ENCODE peak calls at places on chromosomes 4 and X, in five cellular contexts. K is A549, J is lower leg skin, I is uterus, G is body of pancreas. R is an unnamed sample.

GRCh38 chr4:161803171-161803570 is 360.6 kb downstream of the FSTL5 start:
- DNase-seq in K (no peak), J (no peak), I (no peak), G (no peak), R (no peak)

GRCh38 chr4:167219090-167219489 is 15.2 kb downstream of the SPOCK3 start:
- DNase-seq in K (no peak), J (no peak), I (no peak), G (no peak), R (no peak)

GRCh38 chr4:25290490-25291067 is 22.0 kb upstream of the ZCCHC4 start:
- DNase-seq in K (no peak), J (no peak), I (no peak), G (no peak), R (no peak)

GRCh38 chr4:38609614-38610013 is 54.4 kb upstream of the KLF3 start:
- DNase-seq in K (no peak), J (no peak), I (no peak), G (no peak), R (no peak)

GRCh38 chrX:25020391-25021131 is 4.8 kb upstream of the ARX start:
- DNase-seq in K (peak), J (no peak), I (no peak), G (no peak), R (no peak)

GRCh38 chrX:53223955-53224859 is 800 bp downstream of the KDM5C start:
- DNase-seq in K (peak), J (peak), I (peak), G (no peak), R (peak)

GRCh38 chrX:17242470-17242869 is 132.5 kb upstream of the NHS start:
- DNase-seq in K (no peak), J (no peak), I (no peak), G (peak), R (peak)

GRCh38 chrX:135477576-135477975 is 42.9 kb upstream of the INTS6L start:
- DNase-seq in K (peak), J (no peak), I (no peak), G (peak), R (peak)

GRCh38 chrX:120790118-120790517 is 85.5 kb downstream of the CT47B1 start:
- DNase-seq in K (peak), J (no peak), I (peak), G (peak), R (no peak)

GRCh38 chr4:158163941-158164665 is 8.7 kb downstream of the GASK1B start:
- DNase-seq in K (no peak), J (no peak), I (no peak), G (no peak), R (no peak)

GRCh38 chrX:154002215-154002719 is 17.4 kb downstream of the IRAK1 start:
- DNase-seq in K (no peak), J (no peak), I (no peak), G (peak), R (no peak)

GRCh38 chr4:181647396-181648107 is 595.6 kb upstream of the TENM3 start:
- DNase-seq in K (no peak), J (no peak), I (no peak), G (no peak), R (no peak)

GRCh38 chrX:153744210-153745066 is 19.6 kb upstream of the PLXNB3 start:
- DNase-seq in K (no peak), J (peak), I (peak), G (no peak), R (no peak)

GRCh38 chr4:45155081-45155777 is 428.9 kb upstream of the GNPDA2 start:
- DNase-seq in K (no peak), J (no peak), I (no peak), G (no peak), R (no peak)

GRCh38 chr4:69936566-69936965 is 5.7 kb downstream of the CSN1S1 start:
- DNase-seq in K (no peak), J (no peak), I (no peak), G (no peak), R (no peak)

GRCh38 chr4:189001971-189002450 is 862.8 kb downstream of the TRIML1 start:
- DNase-seq in K (no peak), J (no peak), I (no peak), G (no peak), R (no peak)

GRCh38 chr4:86838141-86838540 is 11.0 kb downstream of the SLC10A6 start:
- DNase-seq in K (no peak), J (no peak), I (no peak), G (no peak), R (no peak)

GRCh38 chr4:26758899-26759298 is 101.7 kb upstream of the STIM2 start:
- DNase-seq in K (no peak), J (no peak), I (no peak), G (no peak), R (no peak)

GRCh38 chrX:103367502-103367901 is 8.8 kb upstream of the BEX3 start:
- DNase-seq in K (no peak), J (no peak), I (no peak), G (no peak), R (no peak)

GRCh38 chr4:145177511-145177905 is 2.9 kb downstream of the OTUD4 start:
- DNase-seq in K (no peak), J (no peak), I (peak), G (no peak), R (no peak)

GRCh38 chrX:56281789-56282188 is 49.6 kb downstream of the KLF8 start:
- DNase-seq in K (peak), J (no peak), I (no peak), G (no peak), R (no peak)

GRCh38 chr4:129254526-129254925 is 158.6 kb downstream of the C4orf33 start:
- DNase-seq in K (no peak), J (no peak), I (no peak), G (no peak), R (no peak)

GRCh38 chr4:16450724-16451123 is 224.5 kb upstream of the TAPT1 start:
- DNase-seq in K (no peak), J (no peak), I (no peak), G (no peak), R (no peak)
- TF ChIP-seq CTCF in K (no peak), J (no peak), I (no peak), G (no peak), R (no peak)

GRCh38 chr4:2537011-2537830 is 774 bp downstream of the FAM193A start:
- DNase-seq in K (no peak), J (peak), I (peak), G (peak), R (peak)
- TF ChIP-seq POLR2A in K (no peak), J (no peak), I (peak), G (no peak), R (peak)

GRCh38 chr4:169723207-169723606 is 34.5 kb downstream of the HPF1 start:
- DNase-seq in K (no peak), J (no peak), I (no peak), G (peak), R (no peak)
- TF ChIP-seq CTCF in K (no peak), J (no peak), I (no peak), G (no peak), R (peak)

GRCh38 chr4:53858744-53859143 is 205.7 kb downstream of the CHIC2 start:
- DNase-seq in K (no peak), J (no peak), I (no peak), G (no peak), R (no peak)
- TF ChIP-seq POLR2A in K (no peak), J (no peak), I (no peak), G (no peak), R (no peak)

DNA sequence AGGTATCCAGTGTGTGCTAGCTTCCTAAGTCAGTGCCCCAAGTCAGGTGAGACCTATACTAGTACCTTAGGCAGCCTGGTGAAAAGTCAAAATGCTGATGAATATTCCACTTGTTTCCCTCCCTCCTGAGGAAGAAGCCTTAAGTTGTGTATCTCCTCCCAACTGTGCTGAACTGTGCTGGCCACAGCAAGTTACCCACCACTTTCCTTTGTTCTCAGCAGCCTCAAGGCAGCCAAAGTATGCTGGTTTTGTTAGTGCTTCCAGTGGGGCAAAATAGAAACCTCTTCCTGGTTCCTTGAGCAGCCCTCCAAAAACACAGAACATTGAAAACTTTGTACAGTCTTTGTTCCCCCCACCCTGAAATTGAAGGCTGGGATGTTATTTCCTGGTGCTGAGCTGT is 13.9 kb downstream of the ATG4A start:
- DNase-seq in K (no peak), J (no peak), I (no peak), G (no peak), R (no peak)
- TF ChIP-seq CTCF in K (no peak), J (no peak), I (no peak), G (no peak), R (no peak)

DNA sequence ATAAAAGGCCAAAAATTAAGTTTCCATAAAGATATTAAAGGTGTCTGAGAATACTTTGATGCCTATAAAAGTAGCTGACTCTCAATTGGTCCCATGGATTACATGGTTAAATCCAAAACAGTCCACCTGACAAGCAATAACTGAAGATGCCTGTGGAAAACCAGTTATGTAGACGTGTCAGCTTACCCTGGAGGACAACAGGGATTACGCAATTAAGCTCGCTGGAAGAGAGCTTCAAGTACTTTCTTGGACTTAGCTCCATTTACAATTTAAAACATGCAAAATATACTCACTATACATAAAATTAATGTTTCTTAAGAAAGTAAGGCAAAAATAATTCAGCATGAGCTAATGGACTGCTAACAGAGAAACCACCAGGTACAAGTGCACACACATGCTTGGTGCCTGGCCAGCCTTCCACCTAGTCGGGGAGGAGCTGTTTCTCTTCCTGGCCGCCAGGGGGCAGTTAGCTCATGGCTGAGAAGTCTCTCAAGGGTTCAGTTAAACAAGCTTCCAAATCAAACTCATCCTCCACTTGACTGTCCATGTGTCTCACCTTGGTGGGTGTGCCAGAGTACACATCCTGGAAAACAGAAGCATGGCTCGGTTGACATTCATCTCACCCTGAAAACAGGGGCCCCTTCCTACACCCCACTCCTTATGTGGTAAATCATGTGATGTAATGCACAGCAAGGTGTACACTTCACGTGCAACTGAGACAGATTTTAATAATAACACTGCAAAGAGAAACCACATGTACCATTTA is 9.2 kb upstream of the FAM53A start:
- DNase-seq in K (peak), J (no peak), I (peak), G (peak), R (peak)
- TF ChIP-seq POLR2A in K (no peak), J (no peak), I (no peak), G (no peak), R (no peak)

R was measured in right lobe of liver.